ENCODE peak calls at places on chromosomes 3 and 15, in seven cellular contexts. F, H, I, A, S, M and Q are unnamed samples. For H3K4me1 and H3K36me3, the result is how much of the 10 kb centered on the place peaks cover.

GRCh38 chr3:178562143-178562868 is 26.1 kb downstream of the KCNMB2 start:
- DNase-seq in A (no peak), S (no peak), M (peak), F (no peak), I (no peak), H (no peak), Q (no peak)

GRCh38 chr3:127542441-127542952 is 48.0 kb downstream of the TPRA1 start:
- DNase-seq in H (no peak), I (no peak), S (peak), F (peak), M (no peak), A (no peak), Q (no peak)

GRCh38 chr15:60399931-60400330 is 2.1 kb upstream of the ANXA2 start:
- DNase-seq in A (no peak), H (no peak), F (no peak), M (no peak), S (no peak), I (no peak), Q (no peak)

GRCh38 chr3:150469931-150470740 is 62.0 kb downstream of the TSC22D2 start:
- DNase-seq in S (no peak), F (no peak), H (no peak), A (no peak), M (no peak), I (no peak), Q (no peak)

GRCh38 chr3:194184265-194184751 is 48.4 kb downstream of the HES1 start:
- DNase-seq in S (no peak), H (no peak), I (no peak), M (no peak), A (no peak), F (no peak), Q (no peak)

GRCh38 chr3:52302426-52303185 is 13.5 kb upstream of the DNAH1 start:
- DNase-seq in H (no peak), F (peak), M (no peak), I (no peak), A (no peak), S (no peak), Q (no peak)

GRCh38 chr3:122357828-122358617 is 25.0 kb downstream of the MIX23 start:
- DNase-seq in H (no peak), I (no peak), A (no peak), F (no peak), M (no peak), S (no peak), Q (no peak)

GRCh38 chr3:197135212-197135611 is 105.6 kb upstream of the MELTF start:
- DNase-seq in H (no peak), F (no peak), M (no peak), S (no peak), I (no peak), A (no peak), Q (no peak)

GRCh38 chr15:64284037-64284436 is 71.9 kb downstream of the CSNK1G1 start:
- DNase-seq in M (no peak), A (no peak), H (no peak), S (no peak), I (no peak), F (no peak), Q (peak)

GRCh38 chr3:107794664-107795443 is 272.1 kb downstream of the BBX start:
- DNase-seq in I (peak), M (peak), H (no peak), A (peak), S (no peak), F (no peak), Q (peak)

GRCh38 chr15:41936649-41937567 is 35.4 kb downstream of the EHD4 start:
- DNase-seq in F (no peak), I (no peak), S (no peak), A (no peak), H (no peak), M (no peak), Q (peak)
- H3K4me1 ChIP-seq in F (half or more), I (under half), S (under half), A (under half), H (under half), M (under half), Q (under half)

DNA sequence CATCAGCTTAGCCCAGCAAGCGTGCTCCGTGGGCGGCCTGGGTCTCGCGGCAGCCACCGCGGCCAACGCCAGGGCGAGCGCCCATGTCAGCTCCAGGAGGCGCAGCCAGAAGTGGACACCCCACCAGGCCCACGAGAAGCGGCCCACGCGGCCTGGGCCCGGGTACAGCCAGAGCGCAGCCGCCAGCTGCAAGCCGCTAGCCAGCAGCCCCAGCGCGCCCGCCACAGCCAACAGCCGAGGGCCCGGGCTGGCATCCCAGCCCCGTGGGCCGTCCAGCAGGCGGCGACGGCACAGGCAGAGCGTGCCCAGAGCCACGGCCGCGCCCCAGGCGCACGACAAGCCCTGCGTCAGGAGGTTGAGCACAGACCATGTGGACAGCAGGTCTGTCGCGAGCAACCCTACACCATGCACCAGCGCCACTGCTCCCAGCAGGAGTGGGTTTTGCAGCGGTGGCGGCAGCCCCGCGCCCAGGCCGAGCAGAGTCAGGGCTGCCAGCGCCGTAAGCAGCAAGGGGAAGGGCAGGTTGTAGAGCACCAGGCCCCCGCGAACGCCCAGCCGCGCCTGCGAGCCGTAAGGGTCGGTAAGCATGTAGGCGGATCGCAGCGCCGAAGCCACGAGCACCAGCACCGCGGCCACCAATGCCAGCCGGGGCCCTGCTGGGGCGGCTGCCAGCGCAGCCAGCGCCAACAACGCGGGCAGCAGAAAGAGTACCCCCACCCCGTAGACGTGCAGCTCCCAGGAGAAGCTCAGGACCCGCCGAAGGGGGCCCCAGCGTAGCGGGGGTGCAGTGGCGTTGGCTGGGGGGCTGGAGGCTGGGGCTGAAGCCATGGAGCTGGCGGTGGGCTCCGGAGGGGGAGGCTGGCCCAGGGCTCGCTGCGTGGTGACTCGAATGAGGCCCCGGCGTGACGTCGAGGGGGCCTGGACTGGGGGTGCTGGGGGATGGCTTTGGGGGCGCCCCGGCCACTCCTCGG is 4.9 kb downstream of the PRRT3 start:
- DNase-seq in H (no peak), F (peak), M (peak), I (peak), A (peak), S (peak), Q (peak)
- H3K27ac ChIP-seq in H (peak), F (peak), M (no peak), I (peak), A (peak), S (no peak), Q (no peak)

GRCh38 chr15:85386261-85386660 is 5.9 kb downstream of the AKAP13 start:
- DNase-seq in M (no peak), S (no peak), A (no peak), I (no peak), H (no peak), F (no peak), Q (no peak)
- H3K36me3 ChIP-seq in M (under half), S (under half), A (under half), I (under half), H (under half), F (under half), Q (under half)

GRCh38 chr3:31567036-31567435 is 34.3 kb downstream of the STT3B start:
- DNase-seq in M (peak), I (no peak), A (no peak), H (no peak), F (no peak), S (no peak), Q (no peak)
- H3K4me1 ChIP-seq in M (under half), I (under half), A (under half), H (under half), F (under half), S (under half), Q (under half)

DNA sequence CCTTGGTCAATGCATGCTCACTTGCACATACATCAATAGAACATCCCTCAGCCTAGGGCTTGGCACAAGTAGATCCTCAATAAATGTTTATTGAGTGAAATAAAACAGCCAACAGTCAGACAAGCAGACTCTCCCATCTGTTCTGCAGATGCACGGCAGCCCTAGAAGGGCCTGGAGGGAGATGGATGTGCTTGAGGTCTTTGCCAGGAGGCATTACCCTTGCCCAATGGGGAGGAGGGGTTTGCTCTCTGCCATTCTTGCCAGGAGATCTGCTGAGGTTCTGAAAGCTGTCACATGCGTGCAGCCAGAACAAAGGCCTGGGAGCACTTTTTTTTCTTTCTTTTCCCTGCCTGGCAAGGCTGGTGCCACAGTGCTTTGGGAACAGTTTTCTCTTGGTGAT is 349.3 kb upstream of the THRB start:
- DNase-seq in H (no peak), I (no peak), A (peak), F (no peak), M (no peak), S (no peak), Q (no peak)
- H3K27ac ChIP-seq in H (no peak), I (no peak), A (no peak), F (no peak), M (no peak), S (no peak), Q (no peak)

GRCh38 chr15:69085325-69086081 is 71.0 kb downstream of the NOX5 start:
- DNase-seq in I (no peak), M (no peak), A (no peak), F (no peak), S (no peak), H (no peak), Q (no peak)
- H3K36me3 ChIP-seq in I (under half), M (under half), A (under half), F (under half), S (under half), H (under half), Q (under half)